ENCODE peak calls at places on chromosomes 12 and 14, in ten cellular contexts. P is uterus, E is upper lobe of right lung, G is endothelial cell of umbilical vein, O is DND-41, Y is adrenal gland, M is tibial artery, J is SJSA1, B is transverse colon, X is neural progenitor cell. D is an unnamed sample. For H3K4me1, the result is how much of the 10 kb centered on the place peaks cover.

GRCh38 chr12:110244829-110245228 is 36.2 kb upstream of the ATP2A2 start:
- DNase-seq in P (no peak), E (no peak), G (no peak), O (no peak), Y (no peak), M (no peak), J (peak), B (no peak), X (peak), D (no peak)

GRCh38 chr12:85569261-85569660 is 266.9 kb downstream of the RASSF9 start:
- DNase-seq in P (no peak), E (no peak), G (no peak), O (no peak), Y (no peak), M (no peak), J (no peak), B (no peak), X (no peak), D (no peak)

GRCh38 chr12:4323400-4323799 is 2.4 kb downstream of the TIGAR start:
- DNase-seq in P (no peak), E (no peak), G (no peak), O (no peak), Y (no peak), M (no peak), J (no peak), B (no peak), X (no peak), D (no peak)

GRCh38 chr12:129201029-129201428 is 347.8 kb downstream of the GLT1D1 start:
- DNase-seq in P (no peak), E (no peak), G (no peak), O (no peak), Y (no peak), M (no peak), J (no peak), B (no peak), X (no peak), D (no peak)

GRCh38 chr12:53939141-53940108 is 794 bp downstream of the HOXC13 start:
- DNase-seq in P (no peak), E (no peak), G (no peak), O (no peak), Y (no peak), M (peak), J (peak), B (no peak), X (peak), D (no peak)

GRCh38 chr14:36068777-36069534 is 107.6 kb downstream of the PTCSC3 start:
- DNase-seq in P (no peak), E (no peak), G (no peak), O (peak), Y (no peak), M (no peak), J (peak), B (no peak), X (no peak), D (no peak)

GRCh38 chr12:123390415-123391093 is 6.6 kb downstream of the KMT5A start:
- DNase-seq in P (no peak), E (no peak), G (peak), O (no peak), Y (no peak), M (no peak), J (no peak), B (no peak), X (no peak), D (no peak)

GRCh38 chr12:111788178-111788654 is 21.5 kb downstream of the ALDH2 start:
- DNase-seq in P (no peak), E (no peak), G (no peak), O (no peak), Y (peak), M (no peak), J (no peak), B (no peak), X (peak), D (no peak)

GRCh38 chr12:55966408-55967281 is at the start of gene CDK2:
- DNase-seq in P (peak), E (peak), G (peak), O (peak), Y (peak), M (peak), J (peak), B (peak), X (peak), D (peak)

GRCh38 chr12:97940629-97941028 is 478.0 kb downstream of the RMST start:
- DNase-seq in P (no peak), E (no peak), G (no peak), O (no peak), Y (no peak), M (no peak), J (peak), B (no peak), X (peak), D (no peak)

GRCh38 chr12:121810234-121810817 is 6.5 kb downstream of the SETD1B start:
- DNase-seq in P (no peak), E (no peak), G (no peak), O (no peak), Y (peak), M (no peak), J (no peak), B (no peak), X (no peak), D (no peak)

GRCh38 chr14:50389668-50390441 is 6.8 kb downstream of the CDKL1 start:
- DNase-seq in P (no peak), E (no peak), G (no peak), O (no peak), Y (no peak), M (no peak), J (no peak), B (no peak), X (no peak), D (no peak)

GRCh38 chr14:38989917-38990546 is 113.0 kb downstream of the SEC23A start:
- DNase-seq in P (no peak), E (no peak), G (peak), O (no peak), Y (no peak), M (no peak), J (no peak), B (no peak), X (no peak), D (no peak)

GRCh38 chr14:57182760-57183503 is 85.8 kb downstream of the EXOC5 start:
- DNase-seq in P (no peak), E (no peak), G (no peak), O (no peak), Y (no peak), M (no peak), J (no peak), B (no peak), X (peak), D (no peak)

GRCh38 chr12:25744334-25744733 is 191.3 kb upstream of the LMNTD1 start:
- DNase-seq in P (no peak), E (no peak), G (no peak), O (no peak), Y (no peak), M (no peak), J (no peak), B (no peak), X (no peak), D (no peak)

GRCh38 chr14:32711103-32711680 is 227.5 kb upstream of the NPAS3 start:
- DNase-seq in P (no peak), E (no peak), G (peak), O (peak), Y (no peak), M (no peak), J (peak), B (no peak), X (peak), D (no peak)

GRCh38 chr14:81435578-81436295 is 35.6 kb upstream of the STON2 start:
- DNase-seq in P (no peak), E (peak), G (peak), O (no peak), Y (peak), M (peak), J (peak), B (peak), X (peak), D (no peak)

GRCh38 chr12:92075425-92075891 is 70.2 kb downstream of the BTG1 start:
- DNase-seq in P (no peak), E (no peak), G (no peak), O (no peak), Y (peak), M (no peak), J (peak), B (no peak), X (peak), D (no peak)

GRCh38 chr14:98867146-98867545 is 404.9 kb downstream of the BCL11B start:
- DNase-seq in P (no peak), E (no peak), G (no peak), O (no peak), Y (no peak), M (no peak), J (no peak), B (no peak), X (no peak), D (no peak)

GRCh38 chr12:55610598-55610997 is 26.1 kb upstream of the OR10P1 start:
- DNase-seq in P (no peak), E (no peak), G (no peak), O (no peak), Y (no peak), M (no peak), J (no peak), B (no peak), X (no peak), D (no peak)

GRCh38 chr12:55068416-55069010 is 48.7 kb downstream of the NEUROD4 start:
- DNase-seq in P (no peak), E (no peak), G (peak), O (peak), Y (peak), M (no peak), J (peak), B (no peak), X (peak), D (peak)

GRCh38 chr14:77508249-77508648 is 9.6 kb upstream of the ISM2 start:
- DNase-seq in P (no peak), E (no peak), G (no peak), O (no peak), Y (no peak), M (no peak), J (no peak), B (no peak), X (no peak), D (no peak)

GRCh38 chr12:110249716-110250225 is 31.3 kb upstream of the ATP2A2 start:
- DNase-seq in P (no peak), E (no peak), G (no peak), O (no peak), Y (no peak), M (no peak), J (no peak), B (peak), X (no peak), D (no peak)

GRCh38 chr12:52341066-52341580 is 19.9 kb upstream of the KRT83 start:
- DNase-seq in P (no peak), E (no peak), G (no peak), O (no peak), Y (no peak), M (no peak), J (no peak), B (no peak), X (no peak), D (no peak)

GRCh38 chr14:25046301-25046943 is 3.5 kb downstream of the STXBP6 start:
- DNase-seq in P (no peak), E (no peak), G (no peak), O (no peak), Y (no peak), M (no peak), J (no peak), B (no peak), X (no peak), D (no peak)

GRCh38 chr12:6364037-6364360 is 11.4 kb downstream of the SCNN1A start:
- DNase-seq in P (peak), E (no peak), G (no peak), O (no peak), Y (no peak), M (no peak), J (no peak), B (no peak), X (no peak), D (no peak)

GRCh38 chr14:101111620-101112290 is 208.2 kb upstream of the RTL1 start:
- DNase-seq in P (no peak), E (no peak), G (no peak), O (no peak), Y (no peak), M (peak), J (no peak), B (no peak), X (no peak), D (no peak)

GRCh38 chr12:613996-614726 is 49.1 kb downstream of the NINJ2 start:
- DNase-seq in P (no peak), E (no peak), G (peak), O (peak), Y (no peak), M (no peak), J (no peak), B (peak), X (peak), D (peak)

GRCh38 chr12:119932921-119933320 is 55.8 kb upstream of the CIT start:
- DNase-seq in P (no peak), E (no peak), G (no peak), O (no peak), Y (no peak), M (no peak), J (no peak), B (no peak), X (no peak), D (no peak)

GRCh38 chr12:90854136-90854689 is 100.8 kb downstream of the CCER1 start:
- DNase-seq in P (peak), E (no peak), G (peak), O (peak), Y (no peak), M (no peak), J (peak), B (no peak), X (peak), D (no peak)

GRCh38 chr12:132886529-132887477 is 602 bp downstream of the CHFR start:
- DNase-seq in P (no peak), E (no peak), G (peak), O (no peak), Y (peak), M (no peak), J (peak), B (peak), X (no peak), D (no peak)

GRCh38 chr12:30725739-30726138 is 29.0 kb downstream of the CAPRIN2 start:
- DNase-seq in P (no peak), E (no peak), G (peak), O (no peak), Y (no peak), M (no peak), J (peak), B (no peak), X (no peak), D (no peak)

GRCh38 chr14:68571073-68571703 is 221.7 kb downstream of the ZFP36L1 start:
- DNase-seq in P (no peak), E (no peak), G (no peak), O (no peak), Y (no peak), M (no peak), J (no peak), B (no peak), X (no peak), D (no peak)
- H3K4me1 ChIP-seq in P (under half), E (under half), G (under half), O (under half), Y (under half), M (under half), J (under half), B (under half), X (under half), D (under half)

GRCh38 chr12:93186131-93186530 is 191.6 kb upstream of the NUDT4 start:
- DNase-seq in P (no peak), E (no peak), G (no peak), O (no peak), Y (no peak), M (no peak), J (no peak), B (no peak), X (no peak), D (no peak)

GRCh38 chr12:93183940-93184663 is 193.6 kb upstream of the NUDT4 start:
- DNase-seq in P (peak), E (no peak), G (no peak), O (peak), Y (peak), M (peak), J (no peak), B (no peak), X (no peak), D (no peak)

GRCh38 chr12:93185369-93185741 is 192.4 kb upstream of the NUDT4 start:
- DNase-seq in P (no peak), E (no peak), G (no peak), O (no peak), Y (no peak), M (no peak), J (no peak), B (no peak), X (no peak), D (no peak)

GRCh38 chr12:93186621-93187020 is 191.1 kb upstream of the NUDT4 start:
- DNase-seq in P (no peak), E (no peak), G (no peak), O (no peak), Y (no peak), M (no peak), J (no peak), B (no peak), X (no peak), D (no peak)

GRCh38 chr12:93184664-93185368 is 192.9 kb upstream of the NUDT4 start:
- DNase-seq in P (no peak), E (no peak), G (no peak), O (no peak), Y (no peak), M (no peak), J (no peak), B (no peak), X (no peak), D (no peak)
- H3K4me1 ChIP-seq in P (under half), E (under half), G (under half), O (under half), Y (under half), M (under half), J (under half), B (under half), X (under half), D (under half)

DNA sequence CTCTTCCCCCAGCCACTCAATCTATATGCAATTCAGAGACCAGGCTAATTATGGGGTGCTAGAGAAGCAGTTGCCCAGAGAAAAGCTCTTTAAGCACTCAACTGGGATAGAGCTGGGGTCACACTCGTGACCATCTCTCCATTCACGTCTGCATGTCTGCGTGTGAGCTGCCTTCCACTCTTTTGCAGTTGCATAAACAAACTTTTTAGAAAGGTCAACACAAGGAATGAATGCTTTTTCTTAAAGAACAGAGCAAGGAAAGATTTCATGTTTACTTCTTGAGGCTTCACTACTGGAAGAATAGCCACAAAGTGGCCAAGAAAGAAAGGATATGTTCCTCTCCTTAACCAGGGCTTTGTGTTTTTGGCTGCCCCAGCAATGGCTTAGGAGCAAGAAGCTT is 151.1 kb downstream of the SAMD4A start:
- DNase-seq in P (no peak), E (no peak), G (no peak), O (no peak), Y (no peak), M (no peak), J (peak), B (no peak), X (no peak), D (no peak)
- H3K4me1 ChIP-seq in P (under half), E (under half), G (under half), O (under half), Y (under half), M (under half), J (under half), B (under half), X (under half), D (under half)

DNA sequence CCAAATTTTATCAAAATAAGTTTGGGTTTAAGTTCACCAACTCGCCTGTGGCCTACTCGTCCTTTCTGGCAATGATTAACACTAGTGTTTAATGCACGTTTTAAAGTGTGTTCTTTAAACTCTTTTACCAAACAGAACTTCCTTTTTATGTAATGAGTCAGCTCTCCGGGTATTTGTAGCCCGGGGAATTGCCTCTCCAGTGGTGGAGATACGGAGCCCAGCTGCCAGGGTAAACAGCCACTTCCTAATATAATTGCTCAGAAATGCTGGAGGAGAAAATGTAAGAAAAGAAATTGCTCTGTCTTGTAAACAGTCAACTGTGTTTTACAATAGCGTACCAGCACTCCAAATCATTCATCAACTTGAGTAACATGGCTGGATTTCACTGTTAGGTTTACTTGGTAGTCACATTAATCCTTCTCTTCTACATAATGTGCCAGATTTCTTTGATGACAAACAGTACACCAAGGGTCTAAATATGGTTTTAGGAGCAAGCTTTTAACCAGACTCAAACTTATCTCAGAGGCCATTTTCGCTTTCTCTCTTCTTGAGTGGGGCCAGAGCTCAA is 101.1 kb upstream of the SLC38A2 start:
- DNase-seq in P (peak), E (peak), G (peak), O (peak), Y (peak), M (peak), J (peak), B (peak), X (no peak), D (no peak)
- H3K4me1 ChIP-seq in P (under half), E (under half), G (half or more), O (under half), Y (under half), M (under half), J (under half), B (under half), X (under half), D (under half)

GRCh38 chr12:27626239-27626638 is 70.0 kb upstream of the REP15 start:
- DNase-seq in P (no peak), E (no peak), G (no peak), O (no peak), Y (no peak), M (no peak), J (no peak), B (no peak), X (no peak), D (no peak)

GRCh38 chr12:27624586-27624985 is 71.7 kb upstream of the REP15 start:
- DNase-seq in P (no peak), E (no peak), G (no peak), O (no peak), Y (no peak), M (no peak), J (no peak), B (no peak), X (no peak), D (no peak)

GRCh38 chr12:27620121-27620520 is 76.1 kb upstream of the REP15 start:
- DNase-seq in P (no peak), E (no peak), G (no peak), O (no peak), Y (no peak), M (no peak), J (no peak), B (no peak), X (no peak), D (no peak)

GRCh38 chr12:27622436-27623185 is 73.6 kb upstream of the REP15 start:
- DNase-seq in P (no peak), E (no peak), G (no peak), O (no peak), Y (no peak), M (no peak), J (no peak), B (no peak), X (no peak), D (no peak)

DNA sequence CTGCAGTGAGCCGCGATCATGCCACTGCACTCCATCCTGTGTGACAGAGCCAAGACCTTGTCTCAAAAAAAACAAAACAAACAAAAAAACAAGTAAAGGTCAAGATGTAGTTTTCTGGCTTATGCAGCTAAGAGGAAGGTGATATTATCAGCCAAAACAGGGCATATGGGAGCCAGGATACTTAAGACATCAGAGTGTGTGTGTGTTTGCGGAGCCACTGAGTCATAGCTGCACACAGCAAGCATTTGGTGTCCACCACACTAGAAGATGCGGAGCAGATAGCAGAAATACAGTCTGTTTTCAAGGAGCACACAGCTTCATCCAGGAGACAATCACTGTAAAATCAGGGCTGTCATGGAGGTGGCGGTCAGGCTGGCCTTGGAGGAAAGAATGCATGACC is 72.6 kb upstream of the REP15 start:
- DNase-seq in P (no peak), E (no peak), G (peak), O (no peak), Y (no peak), M (no peak), J (no peak), B (no peak), X (no peak), D (no peak)
- H3K4me1 ChIP-seq in P (under half), E (under half), G (half or more), O (under half), Y (under half), M (under half), J (half or more), B (under half), X (under half), D (under half)